ENCODE peak calls at places on chromosomes 16 and 17, in nine cellular contexts. O, Y, F, J, B, I, Q, G and K are unnamed samples.

GRCh38 chr16:588639-588888 is 1.3 kb upstream of the RAB40C start:
- DNase-seq in O (peak), Y (peak), F (peak), J (peak), B (no peak), I (peak), Q (peak), G (peak), K (no peak)

GRCh38 chr17:73748521-73748920 is 104.3 kb upstream of the SDK2 start:
- DNase-seq in O (no peak), Y (no peak), F (no peak), J (no peak), B (peak), I (no peak), Q (no peak), G (no peak), K (peak)

GRCh38 chr16:75566040-75566888 is at the start of gene GABARAPL2:
- DNase-seq in O (peak), Y (peak), F (peak), J (peak), B (peak), I (peak), Q (peak), G (peak), K (peak)

GRCh38 chr17:41666336-41666680 is 22.4 kb upstream of the EIF1 start:
- DNase-seq in O (peak), Y (no peak), F (no peak), J (peak), B (peak), I (peak), Q (peak), G (peak), K (no peak)

GRCh38 chr16:46690281-46691178 is 1.1 kb downstream of the ORC6 start:
- DNase-seq in O (peak), Y (peak), F (no peak), J (peak), B (no peak), I (peak), Q (peak), G (no peak), K (no peak)

GRCh38 chr17:82361885-82362633 is 3.0 kb downstream of the TEX19 start:
- DNase-seq in O (no peak), Y (no peak), F (no peak), J (no peak), B (no peak), I (no peak), Q (no peak), G (no peak), K (no peak)

GRCh38 chr16:24773771-24774427 is 44.4 kb downstream of the TNRC6A start:
- DNase-seq in O (no peak), Y (no peak), F (no peak), J (peak), B (no peak), I (no peak), Q (no peak), G (no peak), K (no peak)

GRCh38 chr16:46607529-46607928 is 13.7 kb downstream of the SHCBP1 start:
- DNase-seq in O (peak), Y (peak), F (peak), J (peak), B (no peak), I (peak), Q (no peak), G (no peak), K (peak)

GRCh38 chr17:49676276-49676868 is 1.5 kb downstream of the SPOP start:
- DNase-seq in O (peak), Y (no peak), F (peak), J (peak), B (no peak), I (peak), Q (no peak), G (no peak), K (no peak)

GRCh38 chr17:48522031-48522593 is 8.7 kb downstream of the HOXB1 start:
- DNase-seq in O (peak), Y (no peak), F (no peak), J (peak), B (no peak), I (peak), Q (no peak), G (no peak), K (no peak)